ENCODE peak calls at places on chromosomes 4 and X, in nine cellular contexts. One of them, this sample, is unnamed.

GRCh38 chr4:121155893-121156292 is 8.2 kb downstream of the TNIP3 start:
- DNase-seq in Karpas-422: no peak
- DNase-seq in sigmoid colon: no peak
- DNase-seq in effector memory CD4-positive, alpha-beta T cell: no peak
- DNase-seq in breast epithelium: no peak
- DNase-seq in esophagus squamous epithelium: no peak
- DNase-seq in aorta: no peak
- DNase-seq in CD8-positive, alpha-beta T cell: no peak
- DNase-seq in mesendoderm: peak; percentile 79
- DNase-seq in this sample: no peak

GRCh38 chr4:18611008-18611407 is 589.5 kb upstream of the LCORL start:
- DNase-seq in CD8-positive, alpha-beta T cell: no peak
- DNase-seq in breast epithelium: no peak
- DNase-seq in mesendoderm: no peak
- DNase-seq in Karpas-422: no peak
- DNase-seq in effector memory CD4-positive, alpha-beta T cell: no peak
- DNase-seq in esophagus squamous epithelium: no peak
- DNase-seq in sigmoid colon: no peak
- DNase-seq in aorta: no peak
- DNase-seq in this sample: no peak

GRCh38 chr4:37754410-37755185 is 68.4 kb upstream of the RELL1 start:
- DNase-seq in aorta: no peak
- DNase-seq in CD8-positive, alpha-beta T cell: no peak
- DNase-seq in effector memory CD4-positive, alpha-beta T cell: no peak
- DNase-seq in esophagus squamous epithelium: no peak
- DNase-seq in breast epithelium: no peak
- DNase-seq in Karpas-422: no peak
- DNase-seq in sigmoid colon: no peak
- DNase-seq in mesendoderm: no peak
- DNase-seq in this sample: no peak

GRCh38 chr4:80139668-80140067 is 57.6 kb upstream of the PRDM8 start:
- DNase-seq in breast epithelium: no peak
- DNase-seq in effector memory CD4-positive, alpha-beta T cell: no peak
- DNase-seq in esophagus squamous epithelium: no peak
- DNase-seq in aorta: no peak
- DNase-seq in sigmoid colon: no peak
- DNase-seq in Karpas-422: no peak
- DNase-seq in CD8-positive, alpha-beta T cell: no peak
- DNase-seq in mesendoderm: no peak
- DNase-seq in this sample: no peak

GRCh38 chr4:20773144-20773997 is 73.1 kb downstream of the PACRGL start:
- DNase-seq in CD8-positive, alpha-beta T cell: no peak
- DNase-seq in effector memory CD4-positive, alpha-beta T cell: peak; percentile 10
- DNase-seq in mesendoderm: peak; percentile 78
- DNase-seq in aorta: no peak
- DNase-seq in sigmoid colon: peak; percentile 71
- DNase-seq in Karpas-422: peak; percentile 77
- DNase-seq in breast epithelium: no peak
- DNase-seq in esophagus squamous epithelium: no peak
- DNase-seq in this sample: peak; percentile 37

GRCh38 chr4:1530356-1530755 is 124.1 kb upstream of the NKX1-1 start:
- DNase-seq in Karpas-422: no peak
- DNase-seq in sigmoid colon: no peak
- DNase-seq in aorta: no peak
- DNase-seq in breast epithelium: no peak
- DNase-seq in CD8-positive, alpha-beta T cell: no peak
- DNase-seq in mesendoderm: no peak
- DNase-seq in effector memory CD4-positive, alpha-beta T cell: no peak
- DNase-seq in esophagus squamous epithelium: no peak
- DNase-seq in this sample: no peak

GRCh38 chr4:11626046-11626445 is 197.4 kb upstream of the HS3ST1 start:
- DNase-seq in CD8-positive, alpha-beta T cell: no peak
- DNase-seq in esophagus squamous epithelium: no peak
- DNase-seq in breast epithelium: no peak
- DNase-seq in aorta: no peak
- DNase-seq in mesendoderm: no peak
- DNase-seq in sigmoid colon: no peak
- DNase-seq in Karpas-422: no peak
- DNase-seq in effector memory CD4-positive, alpha-beta T cell: no peak
- DNase-seq in this sample: no peak

GRCh38 chr4:82268050-82268825 is 105.6 kb downstream of the HNRNPD start:
- DNase-seq in breast epithelium: no peak
- DNase-seq in effector memory CD4-positive, alpha-beta T cell: peak; percentile 13
- DNase-seq in Karpas-422: peak; percentile 54
- DNase-seq in aorta: peak; percentile 68
- DNase-seq in mesendoderm: peak; percentile 85
- DNase-seq in CD8-positive, alpha-beta T cell: peak; percentile 42
- DNase-seq in esophagus squamous epithelium: no peak
- DNase-seq in sigmoid colon: peak; percentile 74
- DNase-seq in this sample: peak; percentile 60

GRCh38 chr4:71270901-71271300 is 67.9 kb upstream of the SLC4A4 start:
- DNase-seq in sigmoid colon: no peak
- DNase-seq in aorta: no peak
- DNase-seq in esophagus squamous epithelium: no peak
- DNase-seq in Karpas-422: peak; percentile 80
- DNase-seq in breast epithelium: no peak
- DNase-seq in CD8-positive, alpha-beta T cell: peak; percentile 26
- DNase-seq in mesendoderm: peak; percentile 51
- DNase-seq in effector memory CD4-positive, alpha-beta T cell: no peak
- DNase-seq in this sample: no peak

DNA sequence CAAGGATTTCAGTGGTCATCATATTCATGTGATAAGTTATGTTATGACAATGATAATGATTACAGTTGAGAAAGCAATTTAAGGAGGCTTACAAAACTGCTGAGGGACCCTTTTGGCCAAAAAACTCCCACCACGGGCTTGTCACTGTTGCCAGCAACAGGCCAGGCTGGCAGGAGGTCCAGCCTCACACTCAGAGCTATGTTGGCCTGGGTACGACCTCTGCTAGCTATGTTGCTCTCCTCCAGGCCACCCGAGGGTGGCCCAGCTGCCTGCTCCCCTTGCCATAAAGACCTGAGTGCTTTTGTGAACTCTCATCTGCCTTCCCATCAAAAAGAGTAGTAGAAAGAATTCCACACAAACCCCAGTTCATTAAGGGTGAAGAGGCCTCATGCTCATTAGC is 52.0 kb downstream of the MID1 start:
- DNase-seq in mesendoderm: no peak
- DNase-seq in Karpas-422: no peak
- DNase-seq in aorta: no peak
- DNase-seq in effector memory CD4-positive, alpha-beta T cell: no peak
- DNase-seq in breast epithelium: no peak
- DNase-seq in CD8-positive, alpha-beta T cell: no peak
- DNase-seq in sigmoid colon: no peak
- DNase-seq in esophagus squamous epithelium: no peak
- DNase-seq in this sample: no peak
- H3K4me3 ChIP-seq in mesendoderm: no peak overlapping the region
- H3K4me3 ChIP-seq in Karpas-422: no peak overlapping the region
- H3K4me3 ChIP-seq in aorta: no peak overlapping the region
- H3K4me3 ChIP-seq in effector memory CD4-positive, alpha-beta T cell: no peak overlapping the region
- H3K4me3 ChIP-seq in breast epithelium: no peak overlapping the region
- H3K4me3 ChIP-seq in CD8-positive, alpha-beta T cell: no peak overlapping the region
- H3K4me3 ChIP-seq in sigmoid colon: no peak overlapping the region
- H3K4me3 ChIP-seq in esophagus squamous epithelium: no peak overlapping the region
- H3K4me3 ChIP-seq in this sample: no peak overlapping the region

GRCh38 chr4:143654571-143654970 is 45.9 kb downstream of the FREM3 start:
- DNase-seq in mesendoderm: no peak
- DNase-seq in Karpas-422: no peak
- DNase-seq in breast epithelium: no peak
- DNase-seq in CD8-positive, alpha-beta T cell: no peak
- DNase-seq in effector memory CD4-positive, alpha-beta T cell: no peak
- DNase-seq in aorta: no peak
- DNase-seq in sigmoid colon: no peak
- DNase-seq in esophagus squamous epithelium: no peak
- DNase-seq in this sample: no peak

GRCh38 chr4:143658336-143658735 is 42.1 kb downstream of the FREM3 start:
- DNase-seq in mesendoderm: no peak
- DNase-seq in aorta: no peak
- DNase-seq in CD8-positive, alpha-beta T cell: no peak
- DNase-seq in effector memory CD4-positive, alpha-beta T cell: no peak
- DNase-seq in Karpas-422: no peak
- DNase-seq in sigmoid colon: no peak
- DNase-seq in breast epithelium: no peak
- DNase-seq in esophagus squamous epithelium: no peak
- DNase-seq in this sample: no peak

GRCh38 chr4:143653031-143653430 is 47.4 kb downstream of the FREM3 start:
- DNase-seq in Karpas-422: no peak
- DNase-seq in breast epithelium: no peak
- DNase-seq in aorta: no peak
- DNase-seq in sigmoid colon: no peak
- DNase-seq in effector memory CD4-positive, alpha-beta T cell: no peak
- DNase-seq in CD8-positive, alpha-beta T cell: no peak
- DNase-seq in esophagus squamous epithelium: no peak
- DNase-seq in mesendoderm: no peak
- DNase-seq in this sample: no peak
- H3K27me3 ChIP-seq in Karpas-422: no peaks in the 10 kb centered on the region
- H3K27me3 ChIP-seq in breast epithelium: no peaks in the 10 kb centered on the region
- H3K27me3 ChIP-seq in aorta: no peaks in the 10 kb centered on the region
- H3K27me3 ChIP-seq in sigmoid colon: no peaks in the 10 kb centered on the region
- H3K27me3 ChIP-seq in effector memory CD4-positive, alpha-beta T cell: no peaks in the 10 kb centered on the region
- H3K27me3 ChIP-seq in CD8-positive, alpha-beta T cell: no peaks in the 10 kb centered on the region
- H3K27me3 ChIP-seq in esophagus squamous epithelium: no peaks in the 10 kb centered on the region
- H3K27me3 ChIP-seq in mesendoderm: no peaks in the 10 kb centered on the region
- H3K27me3 ChIP-seq in this sample: no peaks in the 10 kb centered on the region

GRCh38 chrX:9724711-9725110 is 40.9 kb downstream of the GPR143 start:
- DNase-seq in esophagus squamous epithelium: no peak
- DNase-seq in CD8-positive, alpha-beta T cell: no peak
- DNase-seq in effector memory CD4-positive, alpha-beta T cell: no peak
- DNase-seq in sigmoid colon: no peak
- DNase-seq in mesendoderm: no peak
- DNase-seq in aorta: no peak
- DNase-seq in Karpas-422: no peak
- DNase-seq in breast epithelium: no peak
- DNase-seq in this sample: no peak
- H3K4me3 ChIP-seq in esophagus squamous epithelium: no peak overlapping the region
- H3K4me3 ChIP-seq in CD8-positive, alpha-beta T cell: no peak overlapping the region
- H3K4me3 ChIP-seq in effector memory CD4-positive, alpha-beta T cell: no peak overlapping the region
- H3K4me3 ChIP-seq in sigmoid colon: no peak overlapping the region
- H3K4me3 ChIP-seq in mesendoderm: no peak overlapping the region
- H3K4me3 ChIP-seq in aorta: no peak overlapping the region
- H3K4me3 ChIP-seq in Karpas-422: no peak overlapping the region
- H3K4me3 ChIP-seq in breast epithelium: no peak overlapping the region
- H3K4me3 ChIP-seq in this sample: no peak overlapping the region

GRCh38 chr4:41865981-41866798 is 69.0 kb upstream of the TMEM33 start:
- DNase-seq in Karpas-422: no peak
- DNase-seq in effector memory CD4-positive, alpha-beta T cell: no peak
- DNase-seq in aorta: no peak
- DNase-seq in mesendoderm: no peak
- DNase-seq in sigmoid colon: no peak
- DNase-seq in CD8-positive, alpha-beta T cell: no peak
- DNase-seq in breast epithelium: no peak
- DNase-seq in esophagus squamous epithelium: no peak
- DNase-seq in this sample: peak; percentile 49
- H3K27me3 ChIP-seq in Karpas-422: no peaks in the 10 kb centered on the region
- H3K27me3 ChIP-seq in effector memory CD4-positive, alpha-beta T cell: peaks cover 36% of the 10 kb centered on the region
- H3K27me3 ChIP-seq in aorta: no peaks in the 10 kb centered on the region
- H3K27me3 ChIP-seq in mesendoderm: peaks cover 50% of the 10 kb centered on the region
- H3K27me3 ChIP-seq in sigmoid colon: peaks cover 33% of the 10 kb centered on the region
- H3K27me3 ChIP-seq in CD8-positive, alpha-beta T cell: peaks cover 22% of the 10 kb centered on the region
- H3K27me3 ChIP-seq in breast epithelium: no peaks in the 10 kb centered on the region
- H3K27me3 ChIP-seq in esophagus squamous epithelium: peaks cover 10% of the 10 kb centered on the region
- H3K27me3 ChIP-seq in this sample: peaks cover 91% of the 10 kb centered on the region

This sample was measured in H7.